ENCODE peak calls at places on chromosomes 13 and 19, in six cellular contexts. V is endodermal cell, X is K562, G is PC-3, J is colonic mucosa, L is keratinocyte. Y is an unnamed sample.

GRCh38 chr19:1974381-1975066 is 33.6 kb downstream of the CSNK1G2 start:
- DNase-seq in J (no peak), L (no peak), V (no peak), X (no peak), G (no peak), Y (no peak)

GRCh38 chr13:102443234-102443633 is 41.4 kb upstream of the FGF14 start:
- DNase-seq in L (no peak), J (no peak), V (no peak), G (no peak), X (no peak), Y (no peak)

GRCh38 chr13:113840541-113841354 is 23.1 kb downstream of the GAS6 start:
- DNase-seq in G (no peak), X (no peak), J (no peak), L (no peak), V (no peak), Y (peak)

GRCh38 chr13:113299951-113300350 is 2.9 kb downstream of the LAMP1 start:
- DNase-seq in G (no peak), L (no peak), X (no peak), J (no peak), V (no peak), Y (no peak)

GRCh38 chr13:90968510-90968909 is 379.0 kb upstream of the MIR17HG start:
- DNase-seq in J (no peak), G (peak), L (no peak), V (peak), X (no peak), Y (no peak)

GRCh38 chr19:4913996-4914735 is 4.9 kb downstream of the UHRF1 start:
- DNase-seq in L (no peak), J (no peak), X (no peak), G (peak), V (no peak), Y (no peak)

GRCh38 chr19:2618611-2619010 is 83.9 kb downstream of the GNG7 start:
- DNase-seq in X (no peak), L (no peak), V (no peak), G (peak), J (peak), Y (peak)

GRCh38 chr13:74452881-74453280 is 318.7 kb upstream of the KLF12 start:
- DNase-seq in X (no peak), J (no peak), V (no peak), L (no peak), G (no peak), Y (no peak)

GRCh38 chr13:113951246-113951999 is 22.5 kb downstream of the C13orf46 start:
- DNase-seq in X (peak), V (peak), L (no peak), G (peak), J (peak), Y (peak)

GRCh38 chr13:25686831-25687495 is 315.2 kb downstream of the ATP8A2 start:
- DNase-seq in J (peak), V (no peak), L (no peak), G (no peak), X (no peak), Y (no peak)
- H3K9ac ChIP-seq in J (no peak), V (no peak), L (no peak), G (no peak), X (no peak), Y (no peak)

GRCh38 chr19:45767410-45767880 is 1.6 kb downstream of the SIX5 start:
- DNase-seq in X (peak), L (no peak), V (peak), G (peak), J (peak), Y (peak)
- H3K9ac ChIP-seq in X (peak), L (peak), V (peak), G (peak), J (peak), Y (peak)

DNA sequence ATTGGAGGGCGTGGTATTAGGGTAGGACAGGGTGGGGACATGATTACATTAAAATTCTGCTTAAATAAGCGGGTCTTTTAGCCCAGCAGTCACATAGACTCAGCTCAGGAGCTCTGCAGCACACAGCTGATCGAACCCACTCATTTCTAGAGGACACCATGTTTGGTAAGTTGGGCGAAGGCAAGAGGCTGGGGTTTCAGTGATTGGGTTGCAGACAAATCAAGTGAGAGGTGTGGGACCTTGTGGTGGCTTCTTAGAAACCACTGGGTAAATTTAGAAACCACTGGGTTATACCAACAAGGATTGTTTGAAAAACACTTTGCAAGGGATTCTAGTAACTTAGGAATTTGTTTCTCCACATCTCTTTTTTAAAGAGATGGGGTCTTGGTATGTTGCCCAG is at the start of gene LEUTX:
- DNase-seq in X (no peak), V (no peak), G (no peak), J (no peak), L (no peak), Y (no peak)
- H3K9ac ChIP-seq in X (no peak), V (no peak), G (no peak), J (no peak), L (no peak), Y (no peak)

GRCh38 chr13:46668906-46669525 is 116.0 kb downstream of the LRCH1 start:
- DNase-seq in V (no peak), J (no peak), G (no peak), L (no peak), X (no peak), Y (no peak)

GRCh38 chr13:46668302-46668720 is 115.3 kb downstream of the LRCH1 start:
- DNase-seq in G (peak), J (peak), V (no peak), X (no peak), L (no peak), Y (no peak)

GRCh38 chr13:46665630-46666482 is 112.9 kb downstream of the LRCH1 start:
- DNase-seq in L (no peak), V (no peak), J (peak), X (no peak), G (peak), Y (no peak)

GRCh38 chr13:46666727-46667456 is 113.9 kb downstream of the LRCH1 start:
- DNase-seq in J (no peak), L (no peak), X (no peak), G (no peak), V (peak), Y (no peak)

DNA sequence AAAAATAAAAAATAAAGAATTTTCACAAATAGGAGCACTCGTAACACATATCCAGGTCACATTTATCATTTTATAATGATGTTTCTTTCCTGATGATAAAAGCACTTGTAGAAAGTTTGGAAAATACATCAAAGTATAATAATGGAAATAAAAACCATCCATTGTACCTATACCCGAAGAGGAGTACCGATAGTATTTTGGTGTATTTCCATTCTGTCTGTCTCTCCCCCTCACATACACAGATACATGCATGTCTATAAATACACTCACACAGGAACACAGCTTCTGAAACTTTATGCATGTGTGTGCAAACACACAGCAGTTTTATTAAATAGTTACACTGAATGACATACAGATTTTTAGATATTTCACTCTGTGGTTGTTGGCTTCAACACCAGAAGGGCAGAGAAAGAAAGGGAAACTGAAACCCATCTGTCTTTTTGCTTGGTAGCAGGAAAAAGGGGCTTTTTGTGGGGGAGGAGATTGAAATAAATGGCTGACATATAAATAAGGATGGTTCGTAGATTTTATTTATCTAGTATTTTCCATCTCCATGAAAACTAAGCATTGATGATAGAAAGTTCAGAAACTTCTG is 114.8 kb downstream of the LRCH1 start:
- DNase-seq in G (no peak), L (no peak), J (no peak), V (no peak), X (no peak), Y (no peak)
- H3K9ac ChIP-seq in G (no peak), L (no peak), J (no peak), V (no peak), X (no peak), Y (no peak)

GRCh38 chr19:42010245-42011126 is 16.5 kb upstream of the ATP1A3 start:
- DNase-seq in G (no peak), X (no peak), J (no peak), L (no peak), V (no peak), Y (no peak)
- H3K9ac ChIP-seq in G (no peak), X (peak), J (no peak), L (no peak), V (no peak), Y (no peak)

GRCh38 chr19:55520691-55521292 is 16.1 kb downstream of the SBK2 start:
- DNase-seq in X (no peak), J (no peak), V (no peak), G (no peak), L (no peak), Y (no peak)

GRCh38 chr19:55519461-55520311 is 17.2 kb downstream of the SBK2 start:
- DNase-seq in X (no peak), V (no peak), G (peak), L (peak), J (no peak), Y (no peak)

GRCh38 chr19:55516878-55517620 is 19.9 kb downstream of the SBK2 start:
- DNase-seq in G (peak), V (peak), X (peak), L (peak), J (peak), Y (peak)
- H3K9ac ChIP-seq in G (peak), V (no peak), X (peak), L (peak), J (peak), Y (no peak)

Y was measured in kidney.